ENCODE peak calls at places on chromosomes 2 and 18, in ten cellular contexts. One of them, this sample, is unnamed.

GRCh38 chr2:196399736-196400691 is 228.6 kb upstream of the STK17B start:
- DNase-seq in heart right ventricle: no peak
- DNase-seq in MCF 10A: peak; percentile 93
- DNase-seq in left ventricle myocardium inferior: no peak
- DNase-seq in fibroblast of mammary gland: peak; percentile 90
- DNase-seq in coronary artery: no peak
- DNase-seq in A549: peak; percentile 76
- DNase-seq in RWPE1: peak; percentile 74
- DNase-seq in kidney: no peak
- DNase-seq in body of pancreas: no peak
- DNase-seq in this sample: no peak

GRCh38 chr2:54482725-54483124 is 26.6 kb downstream of the SPTBN1 start:
- DNase-seq in heart right ventricle: peak; percentile 37
- DNase-seq in MCF 10A: peak; percentile 81
- DNase-seq in left ventricle myocardium inferior: no peak
- DNase-seq in fibroblast of mammary gland: peak; percentile 96
- DNase-seq in coronary artery: peak; percentile 88
- DNase-seq in A549: peak; percentile 18
- DNase-seq in RWPE1: no peak
- DNase-seq in kidney: no peak
- DNase-seq in body of pancreas: no peak
- DNase-seq in this sample: no peak

GRCh38 chr2:583666-584065 is 93.5 kb downstream of the TMEM18 start:
- DNase-seq in heart right ventricle: no peak
- DNase-seq in MCF 10A: no peak
- DNase-seq in left ventricle myocardium inferior: no peak
- DNase-seq in fibroblast of mammary gland: no peak
- DNase-seq in coronary artery: peak; percentile 54
- DNase-seq in A549: no peak
- DNase-seq in RWPE1: no peak
- DNase-seq in kidney: no peak
- DNase-seq in body of pancreas: no peak
- DNase-seq in this sample: no peak

GRCh38 chr2:239025081-239025801 is 177.4 kb downstream of the TWIST2 start:
- DNase-seq in heart right ventricle: no peak
- DNase-seq in MCF 10A: peak; percentile 54
- DNase-seq in left ventricle myocardium inferior: no peak
- DNase-seq in fibroblast of mammary gland: peak; percentile 82
- DNase-seq in coronary artery: no peak
- DNase-seq in A549: no peak
- DNase-seq in RWPE1: peak; percentile 55
- DNase-seq in kidney: no peak
- DNase-seq in body of pancreas: no peak
- DNase-seq in this sample: no peak

GRCh38 chr2:12106440-12107080 is 360.1 kb downstream of the LPIN1 start:
- DNase-seq in heart right ventricle: peak; percentile 75
- DNase-seq in MCF 10A: peak; percentile 97
- DNase-seq in left ventricle myocardium inferior: peak; percentile 80
- DNase-seq in fibroblast of mammary gland: peak; percentile 99
- DNase-seq in coronary artery: no peak
- DNase-seq in A549: peak; percentile 63
- DNase-seq in RWPE1: peak; percentile 97
- DNase-seq in kidney: peak; percentile 78
- DNase-seq in body of pancreas: peak; percentile 17
- DNase-seq in this sample: peak; percentile 71

GRCh38 chr18:43563780-43564179 is 286.5 kb upstream of the SYT4 start:
- DNase-seq in heart right ventricle: no peak
- DNase-seq in MCF 10A: peak; percentile 56
- DNase-seq in left ventricle myocardium inferior: no peak
- DNase-seq in fibroblast of mammary gland: peak; percentile 42
- DNase-seq in coronary artery: no peak
- DNase-seq in A549: peak; percentile 24
- DNase-seq in RWPE1: peak; percentile 8
- DNase-seq in kidney: no peak
- DNase-seq in body of pancreas: peak; percentile 36
- DNase-seq in this sample: peak; percentile 8

GRCh38 chr2:9832586-9832985 is 10.7 kb upstream of the TAF1B start:
- DNase-seq in heart right ventricle: no peak
- DNase-seq in MCF 10A: no peak
- DNase-seq in left ventricle myocardium inferior: no peak
- DNase-seq in fibroblast of mammary gland: peak; percentile 93
- DNase-seq in coronary artery: no peak
- DNase-seq in A549: no peak
- DNase-seq in RWPE1: no peak
- DNase-seq in kidney: no peak
- DNase-seq in body of pancreas: no peak
- DNase-seq in this sample: no peak

GRCh38 chr2:226794077-226794670 is 5.4 kb downstream of the IRS1 start:
- DNase-seq in heart right ventricle: no peak
- DNase-seq in MCF 10A: no peak
- DNase-seq in left ventricle myocardium inferior: no peak
- DNase-seq in fibroblast of mammary gland: peak; percentile 51
- DNase-seq in coronary artery: no peak
- DNase-seq in A549: no peak
- DNase-seq in RWPE1: no peak
- DNase-seq in kidney: no peak
- DNase-seq in body of pancreas: no peak
- DNase-seq in this sample: no peak

GRCh38 chr2:147204102-147204501 is 640.7 kb upstream of the ACVR2A start:
- DNase-seq in heart right ventricle: no peak
- DNase-seq in MCF 10A: peak; percentile 16
- DNase-seq in left ventricle myocardium inferior: no peak
- DNase-seq in fibroblast of mammary gland: peak; percentile 75
- DNase-seq in coronary artery: no peak
- DNase-seq in A549: no peak
- DNase-seq in RWPE1: no peak
- DNase-seq in kidney: no peak
- DNase-seq in body of pancreas: no peak
- DNase-seq in this sample: no peak

GRCh38 chr2:30315391-30316055 is 84.2 kb downstream of the LBH start:
- DNase-seq in heart right ventricle: no peak
- DNase-seq in MCF 10A: no peak
- DNase-seq in left ventricle myocardium inferior: no peak
- DNase-seq in fibroblast of mammary gland: no peak
- DNase-seq in coronary artery: no peak
- DNase-seq in A549: no peak
- DNase-seq in RWPE1: no peak
- DNase-seq in kidney: no peak
- DNase-seq in body of pancreas: no peak
- DNase-seq in this sample: peak; percentile 52

GRCh38 chr2:201267278-201268030 is 7.1 kb downstream of the CASP8 start:
- DNase-seq in heart right ventricle: no peak
- DNase-seq in MCF 10A: no peak
- DNase-seq in left ventricle myocardium inferior: no peak
- DNase-seq in fibroblast of mammary gland: no peak
- DNase-seq in coronary artery: no peak
- DNase-seq in A549: no peak
- DNase-seq in RWPE1: no peak
- DNase-seq in kidney: no peak
- DNase-seq in body of pancreas: no peak
- DNase-seq in this sample: peak; percentile 24

GRCh38 chr2:112787294-112787693 is 3.0 kb upstream of the IL1A start:
- DNase-seq in heart right ventricle: no peak
- DNase-seq in MCF 10A: peak; percentile 71
- DNase-seq in left ventricle myocardium inferior: no peak
- DNase-seq in fibroblast of mammary gland: no peak
- DNase-seq in coronary artery: no peak
- DNase-seq in A549: no peak
- DNase-seq in RWPE1: peak; percentile 50
- DNase-seq in kidney: no peak
- DNase-seq in body of pancreas: no peak
- DNase-seq in this sample: no peak

GRCh38 chr18:23718731-23719130 is 29.5 kb downstream of the LAMA3 start:
- DNase-seq in heart right ventricle: no peak
- DNase-seq in MCF 10A: no peak
- DNase-seq in left ventricle myocardium inferior: no peak
- DNase-seq in fibroblast of mammary gland: peak; percentile 40
- DNase-seq in coronary artery: no peak
- DNase-seq in A549: no peak
- DNase-seq in RWPE1: no peak
- DNase-seq in kidney: no peak
- DNase-seq in body of pancreas: no peak
- DNase-seq in this sample: no peak

GRCh38 chr2:226953206-226953605 is 117.4 kb downstream of the RHBDD1 start:
- DNase-seq in heart right ventricle: no peak
- DNase-seq in MCF 10A: no peak
- DNase-seq in left ventricle myocardium inferior: no peak
- DNase-seq in fibroblast of mammary gland: peak; percentile 24
- DNase-seq in coronary artery: no peak
- DNase-seq in A549: no peak
- DNase-seq in RWPE1: no peak
- DNase-seq in kidney: no peak
- DNase-seq in body of pancreas: no peak
- DNase-seq in this sample: no peak

GRCh38 chr18:58953627-58954026 is 89.0 kb downstream of the ZNF532 start:
- DNase-seq in heart right ventricle: peak; percentile 45
- DNase-seq in MCF 10A: peak; percentile 14
- DNase-seq in left ventricle myocardium inferior: peak; percentile 51
- DNase-seq in fibroblast of mammary gland: no peak
- DNase-seq in coronary artery: no peak
- DNase-seq in A549: peak; percentile 86
- DNase-seq in RWPE1: no peak
- DNase-seq in kidney: no peak
- DNase-seq in body of pancreas: peak; percentile 27
- DNase-seq in this sample: no peak

DNA sequence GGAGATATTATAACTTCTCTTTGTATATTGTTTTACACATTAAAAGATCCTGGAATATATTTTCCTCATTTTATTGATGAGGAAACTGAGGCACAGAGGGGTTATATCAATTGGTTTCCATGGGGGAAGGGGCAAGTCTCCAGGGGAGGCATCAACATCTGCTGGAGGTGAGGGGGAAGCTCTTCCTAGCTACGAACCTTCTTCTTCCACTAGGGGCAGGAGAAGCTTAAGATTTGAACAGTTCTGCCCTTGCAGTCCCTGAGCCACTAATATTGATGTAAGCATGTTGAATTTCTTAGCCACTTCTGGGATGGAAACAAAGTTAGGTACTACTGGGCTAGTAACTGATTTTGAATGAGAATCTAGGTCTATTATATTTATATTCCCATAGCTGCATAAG is 140.1 kb upstream of the AQP4 start:
- DNase-seq in heart right ventricle: no peak
- DNase-seq in MCF 10A: peak; percentile 35
- DNase-seq in left ventricle myocardium inferior: no peak
- DNase-seq in fibroblast of mammary gland: peak; percentile 11
- DNase-seq in coronary artery: no peak
- DNase-seq in A549: peak; percentile 39
- DNase-seq in RWPE1: peak; percentile 4
- DNase-seq in kidney: no peak
- DNase-seq in body of pancreas: no peak
- DNase-seq in this sample: no peak
- TF ChIP-seq CTCF in heart right ventricle: peak; percentile 20
- TF ChIP-seq CTCF in MCF 10A: peak; percentile 28
- TF ChIP-seq CTCF in left ventricle myocardium inferior: peak; percentile 49
- TF ChIP-seq CTCF in fibroblast of mammary gland: peak; percentile 34
- TF ChIP-seq CTCF in coronary artery: no peak
- TF ChIP-seq CTCF in A549: peak; percentile 21
- TF ChIP-seq CTCF in RWPE1: peak; percentile 29
- TF ChIP-seq CTCF in kidney: peak; percentile 16
- TF ChIP-seq CTCF in body of pancreas: peak; percentile 8
- TF ChIP-seq CTCF in this sample: no peak

DNA sequence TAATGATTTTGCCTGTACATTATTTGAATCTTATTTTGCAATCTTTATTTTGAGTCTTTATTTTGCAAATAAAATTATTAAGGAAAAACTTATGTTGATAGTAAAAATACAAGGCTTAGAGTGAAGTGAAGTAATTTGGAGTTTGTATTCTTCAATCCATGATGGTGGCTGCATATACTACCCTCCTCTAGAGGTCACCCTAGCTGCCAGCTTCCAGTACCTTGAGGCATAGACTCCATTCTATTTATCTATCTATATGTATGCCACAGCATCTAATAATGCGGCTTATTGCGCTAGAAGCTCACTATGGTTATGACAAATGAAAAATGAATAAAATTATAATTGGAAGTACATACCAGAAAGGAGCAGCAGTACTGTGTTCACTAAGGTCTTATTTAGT is 20.3 kb upstream of the HNMT start:
- DNase-seq in heart right ventricle: no peak
- DNase-seq in MCF 10A: no peak
- DNase-seq in left ventricle myocardium inferior: no peak
- DNase-seq in fibroblast of mammary gland: no peak
- DNase-seq in coronary artery: no peak
- DNase-seq in A549: no peak
- DNase-seq in RWPE1: no peak
- DNase-seq in kidney: no peak
- DNase-seq in body of pancreas: no peak
- DNase-seq in this sample: no peak
- TF ChIP-seq CTCF in heart right ventricle: peak; percentile 10
- TF ChIP-seq CTCF in MCF 10A: no peak
- TF ChIP-seq CTCF in left ventricle myocardium inferior: no peak
- TF ChIP-seq CTCF in fibroblast of mammary gland: peak; percentile 6
- TF ChIP-seq CTCF in coronary artery: no peak
- TF ChIP-seq CTCF in A549: no peak
- TF ChIP-seq CTCF in RWPE1: no peak
- TF ChIP-seq CTCF in kidney: no peak
- TF ChIP-seq CTCF in body of pancreas: no peak
- TF ChIP-seq CTCF in this sample: no peak

GRCh38 chr18:5490753-5491240 is 53.0 kb downstream of the EPB41L3 start:
- DNase-seq in heart right ventricle: no peak
- DNase-seq in MCF 10A: no peak
- DNase-seq in left ventricle myocardium inferior: no peak
- DNase-seq in fibroblast of mammary gland: no peak
- DNase-seq in coronary artery: no peak
- DNase-seq in A549: no peak
- DNase-seq in RWPE1: no peak
- DNase-seq in kidney: no peak
- DNase-seq in body of pancreas: no peak
- DNase-seq in this sample: no peak

GRCh38 chr18:5488844-5489243 is 55.0 kb downstream of the EPB41L3 start:
- DNase-seq in heart right ventricle: no peak
- DNase-seq in MCF 10A: no peak
- DNase-seq in left ventricle myocardium inferior: no peak
- DNase-seq in fibroblast of mammary gland: peak; percentile 48
- DNase-seq in coronary artery: no peak
- DNase-seq in A549: no peak
- DNase-seq in RWPE1: no peak
- DNase-seq in kidney: no peak
- DNase-seq in body of pancreas: no peak
- DNase-seq in this sample: no peak
- TF ChIP-seq CTCF in heart right ventricle: no peak
- TF ChIP-seq CTCF in MCF 10A: no peak
- TF ChIP-seq CTCF in left ventricle myocardium inferior: no peak
- TF ChIP-seq CTCF in fibroblast of mammary gland: no peak
- TF ChIP-seq CTCF in coronary artery: no peak
- TF ChIP-seq CTCF in A549: no peak
- TF ChIP-seq CTCF in RWPE1: no peak
- TF ChIP-seq CTCF in kidney: no peak
- TF ChIP-seq CTCF in body of pancreas: no peak
- TF ChIP-seq CTCF in this sample: no peak

DNA sequence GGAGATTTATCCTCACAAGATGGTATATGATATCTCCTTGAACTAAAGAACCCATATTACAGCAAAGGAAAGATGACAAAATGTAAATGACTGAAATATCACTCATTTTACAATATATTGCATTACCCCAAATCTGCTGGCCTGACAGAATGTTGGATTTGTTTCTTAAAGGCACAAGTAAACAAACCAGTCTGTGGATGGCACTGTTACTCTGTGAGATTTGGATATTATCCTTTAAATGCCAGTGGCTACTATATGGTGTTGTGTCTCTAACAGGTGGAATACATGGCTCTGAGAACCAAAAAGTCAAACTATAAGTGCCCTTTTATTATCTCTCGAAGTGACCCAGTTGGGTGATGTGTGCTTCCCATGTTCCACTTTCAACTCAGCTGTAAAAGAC is 125.7 kb downstream of the PDE1A start:
- DNase-seq in heart right ventricle: no peak
- DNase-seq in MCF 10A: peak; percentile 62
- DNase-seq in left ventricle myocardium inferior: no peak
- DNase-seq in fibroblast of mammary gland: peak; percentile 57
- DNase-seq in coronary artery: no peak
- DNase-seq in A549: peak; percentile 6
- DNase-seq in RWPE1: no peak
- DNase-seq in kidney: no peak
- DNase-seq in body of pancreas: no peak
- DNase-seq in this sample: no peak
- TF ChIP-seq CTCF in heart right ventricle: no peak
- TF ChIP-seq CTCF in MCF 10A: peak; percentile 16
- TF ChIP-seq CTCF in left ventricle myocardium inferior: no peak
- TF ChIP-seq CTCF in fibroblast of mammary gland: peak; percentile 14
- TF ChIP-seq CTCF in coronary artery: no peak
- TF ChIP-seq CTCF in A549: peak; percentile 16
- TF ChIP-seq CTCF in RWPE1: no peak
- TF ChIP-seq CTCF in kidney: no peak
- TF ChIP-seq CTCF in body of pancreas: no peak
- TF ChIP-seq CTCF in this sample: no peak